ENCODE peak calls at places on chromosomes 11 and 22, in nine cellular contexts. Z is breast epithelium; A is right atrium auricular region; G is epithelial cell of esophagus; B is CD8-positive, alpha-beta T cell; U is HFF-Myc; D is RWPE1; J is CD4-positive, alpha-beta T cell; O is fibroblast of lung. Q is an unnamed sample.
A peak's percentile ranks its signal among the peaks of the same experiment; 100 is the strongest.

GRCh38 chr11:10551845-10552352 is 10.9 kb upstream of the RNF141 start:
- DNase-seq in G (no peak), U (no peak), O (no peak), D (no peak), A (no peak), B (no peak), Z (no peak), J (no peak), Q (no peak)

GRCh38 chr22:25548866-25549464 is 15.5 kb upstream of the GRK3 start:
- DNase-seq in O (no peak), B (no peak), A (no peak), G (no peak), D (no peak), U (no peak), Z (no peak), J (no peak), Q (no peak)

GRCh38 chr11:31641477-31642062 is 132.0 kb downstream of the ELP4 start:
- DNase-seq in G (peak; percentile 68), U (no peak), D (peak; percentile 16), B (no peak), J (no peak), O (peak; percentile 43), A (no peak), Z (no peak), Q (no peak)

GRCh38 chr22:44727148-44727547 is 25.1 kb downstream of the PRR5 start:
- DNase-seq in B (no peak), J (no peak), U (no peak), G (no peak), Z (no peak), O (no peak), D (no peak), A (no peak), Q (no peak)

GRCh38 chr11:65663634-65664200 is 1.0 kb upstream of the RELA start:
- DNase-seq in D (peak; percentile 46), J (no peak), Z (no peak), G (peak; percentile 46), A (no peak), U (no peak), B (no peak), O (peak; percentile 70), Q (peak; percentile 60)

GRCh38 chr11:120674537-120674936 is 163.0 kb downstream of the GRIK4 start:
- DNase-seq in O (peak; percentile 6), G (no peak), Z (peak; percentile 22), J (no peak), D (no peak), U (no peak), A (no peak), B (no peak), Q (no peak)

GRCh38 chr22:49724030-49724892 is 103.4 kb downstream of the BRD1 start:
- DNase-seq in O (no peak), G (no peak), B (no peak), Z (no peak), J (no peak), U (no peak), A (peak; percentile 38), D (no peak), Q (no peak)

GRCh38 chr11:9787981-9788521 is 124.2 kb downstream of the SWAP70 start:
- DNase-seq in Z (no peak), A (no peak), J (no peak), U (peak; percentile 87), B (no peak), G (no peak), D (no peak), O (peak; percentile 89), Q (no peak)

GRCh38 chr11:34643846-34644245 is 23.0 kb downstream of the EHF start:
- DNase-seq in D (no peak), G (no peak), J (no peak), A (no peak), Z (no peak), U (no peak), B (no peak), O (no peak), Q (no peak)

GRCh38 chr11:38988908-38989307 is 2390.9 kb upstream of the RAG2 start:
- DNase-seq in J (no peak), B (no peak), D (no peak), G (no peak), Z (no peak), U (no peak), O (no peak), A (no peak), Q (no peak)

GRCh38 chr11:62816567-62816966 is 11.3 kb upstream of the NXF1 start:
- DNase-seq in A (no peak), G (no peak), U (no peak), B (no peak), Z (no peak), O (no peak), D (no peak), J (no peak), Q (no peak)

GRCh38 chr11:108574675-108575074 is 18.9 kb downstream of the EXPH5 start:
- DNase-seq in A (no peak), U (no peak), B (no peak), J (no peak), O (no peak), Z (no peak), D (no peak), G (no peak), Q (no peak)

GRCh38 chr11:112087212-112087611 is 539 bp downstream of the SDHD start:
- DNase-seq in O (no peak), J (no peak), U (no peak), G (peak; percentile 10), D (no peak), Z (no peak), A (no peak), B (no peak), Q (no peak)

GRCh38 chr11:87740968-87741367 is 434.3 kb downstream of the RAB38 start:
- DNase-seq in G (no peak), O (no peak), J (no peak), A (no peak), U (no peak), D (no peak), B (no peak), Z (no peak), Q (no peak)

GRCh38 chr22:46661221-46661851 is 41.1 kb downstream of the GRAMD4 start:
- DNase-seq in D (peak; percentile 63), A (no peak), G (peak; percentile 88), J (peak; percentile 22), O (peak; percentile 69), U (no peak), Z (peak; percentile 60), B (no peak), Q (no peak)

GRCh38 chr11:72652871-72653615 is 21.2 kb downstream of the PDE2A start:
- DNase-seq in O (no peak), A (no peak), B (no peak), J (no peak), G (no peak), U (no peak), D (no peak), Z (no peak), Q (no peak)

GRCh38 chr11:38612701-38613100 is 2014.7 kb upstream of the RAG2 start:
- DNase-seq in A (no peak), D (no peak), Z (no peak), U (no peak), O (no peak), B (no peak), J (no peak), G (no peak), Q (no peak)

GRCh38 chr11:10931761-10932700 is 74.2 kb upstream of the ZBED5 start:
- DNase-seq in B (no peak), O (no peak), J (no peak), G (peak; percentile 53), D (no peak), Z (peak; percentile 55), A (no peak), U (no peak), Q (peak; percentile 36)

GRCh38 chr11:17529814-17530162 is 14.4 kb downstream of the USH1C start:
- DNase-seq in B (no peak), A (peak; percentile 60), J (no peak), D (no peak), G (no peak), O (no peak), Z (no peak), U (no peak), Q (no peak)

GRCh38 chr11:131750152-131750551 is 379.7 kb downstream of the NTM start:
- DNase-seq in O (no peak), A (no peak), U (no peak), G (no peak), J (no peak), D (no peak), B (no peak), Z (no peak), Q (no peak)

GRCh38 chr11:127381247-127381646 is 380.7 kb upstream of the KIRREL3 start:
- DNase-seq in B (no peak), A (no peak), D (no peak), G (no peak), J (no peak), U (no peak), Z (no peak), O (no peak), Q (no peak)

GRCh38 chr11:127376316-127376715 is 375.7 kb upstream of the KIRREL3 start:
- DNase-seq in J (no peak), A (no peak), G (no peak), D (no peak), U (no peak), B (no peak), Z (no peak), O (no peak), Q (no peak)
- TF ChIP-seq CTCF in J (no peak), A (no peak), G (no peak), D (no peak), U (no peak), B (no peak), Z (no peak), O (no peak), Q (no peak)

DNA sequence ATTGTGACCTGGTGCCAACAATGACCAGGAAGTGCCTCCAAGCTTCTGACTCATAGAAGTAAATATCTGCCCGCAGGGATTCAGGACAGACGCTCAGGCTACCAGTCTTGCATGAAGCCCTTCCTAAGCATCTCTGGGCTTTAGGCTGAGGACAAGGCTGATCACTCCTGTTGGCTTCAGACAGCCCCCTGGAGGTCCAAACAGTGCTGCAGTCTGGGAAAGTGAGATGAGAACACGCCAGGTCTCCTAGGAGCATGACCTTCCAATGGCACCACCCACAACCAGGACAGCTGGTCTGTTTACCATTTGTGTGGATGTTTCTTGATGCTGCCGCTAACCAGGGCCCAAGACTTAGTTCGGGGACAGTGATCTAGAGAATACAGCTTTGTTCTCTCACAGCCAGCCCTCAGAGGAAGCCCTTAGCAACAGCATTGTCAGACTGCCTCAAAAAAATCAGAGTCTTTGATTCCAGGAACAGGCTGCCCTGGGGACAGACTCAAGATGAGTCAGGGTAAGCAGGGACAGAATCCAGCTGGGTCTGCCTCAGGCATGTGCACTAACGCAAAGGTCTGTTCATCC is 111.2 kb downstream of the ZNF280B start:
- DNase-seq in D (no peak), G (peak; percentile 60), U (no peak), J (no peak), A (no peak), Z (peak; percentile 72), B (no peak), O (no peak), Q (no peak)
- TF ChIP-seq CTCF in D (no peak), G (no peak), U (no peak), J (no peak), A (no peak), Z (no peak), B (no peak), O (peak; percentile 1), Q (no peak)

GRCh38 chr11:90373971-90374370 is 151.1 kb upstream of the CHORDC1 start:
- DNase-seq in U (no peak), Z (no peak), A (no peak), B (no peak), G (no peak), D (no peak), J (no peak), O (no peak), Q (no peak)
- TF ChIP-seq CTCF in U (no peak), Z (no peak), A (no peak), B (no peak), G (no peak), D (no peak), J (no peak), O (no peak), Q (no peak)

GRCh38 chr22:43228330-43228729 is 41.4 kb upstream of the TTLL12 start:
- DNase-seq in G (peak; percentile 33), B (no peak), O (peak; percentile 15), D (peak; percentile 11), A (no peak), J (no peak), U (no peak), Z (no peak), Q (peak; percentile 57)
- TF ChIP-seq CTCF in G (peak; percentile 28), B (no peak), O (peak; percentile 27), D (no peak), A (no peak), J (no peak), U (peak; percentile 61), Z (no peak), Q (peak; percentile 17)